ENCODE peak calls at places on chromosome 3, in six cellular contexts. I, A, T, N, Y and D are unnamed samples.

GRCh38 chr3:14806641-14807263 is 12.0 kb upstream of the FGD5 start:
- DNase-seq in I (no peak), A (no peak), T (no peak), N (no peak), Y (no peak), D (no peak)

GRCh38 chr3:62875103-62876002 is at the start of gene CADPS:
- DNase-seq in I (no peak), A (no peak), T (no peak), N (no peak), Y (peak), D (no peak)

GRCh38 chr3:177041021-177041729 is 156.1 kb downstream of the TBL1XR1 start:
- DNase-seq in I (no peak), A (no peak), T (no peak), N (no peak), Y (no peak), D (no peak)

GRCh38 chr3:35677797-35678196 is 38.5 kb downstream of the ARPP21 start:
- DNase-seq in I (no peak), A (no peak), T (no peak), N (no peak), Y (no peak), D (no peak)

GRCh38 chr3:20046556-20046955 is 6.3 kb downstream of the KAT2B start:
- DNase-seq in I (no peak), A (no peak), T (no peak), N (no peak), Y (no peak), D (no peak)

GRCh38 chr3:1892459-1892858 is 206.2 kb upstream of the CNTN4 start:
- DNase-seq in I (no peak), A (no peak), T (no peak), N (no peak), Y (no peak), D (no peak)

GRCh38 chr3:73999501-73999900 is 374.8 kb upstream of the PDZRN3 start:
- DNase-seq in I (no peak), A (no peak), T (no peak), N (no peak), Y (no peak), D (no peak)

GRCh38 chr3:14391033-14391432 is 11.4 kb upstream of the SLC6A6 start:
- DNase-seq in I (peak), A (no peak), T (peak), N (peak), Y (no peak), D (no peak)

GRCh38 chr3:172461530-172462138 is 13.4 kb upstream of the GHSR start:
- DNase-seq in I (peak), A (no peak), T (peak), N (peak), Y (peak), D (peak)

GRCh38 chr3:158791259-158791920 is 10.5 kb upstream of the MFSD1 start:
- DNase-seq in I (peak), A (peak), T (peak), N (peak), Y (peak), D (no peak)

GRCh38 chr3:129348734-129349133 is 70.1 kb downstream of the HMCES start:
- DNase-seq in I (no peak), A (no peak), T (no peak), N (no peak), Y (no peak), D (no peak)

GRCh38 chr3:192915306-192915705 is 2.4 kb downstream of the MB21D2 start:
- DNase-seq in I (peak), A (no peak), T (no peak), N (peak), Y (peak), D (no peak)

GRCh38 chr3:192915724-192916123 is 1.9 kb downstream of the MB21D2 start:
- DNase-seq in I (no peak), A (no peak), T (no peak), N (no peak), Y (no peak), D (no peak)

GRCh38 chr3:192917508-192918274 is at the start of gene MB21D2:
- DNase-seq in I (peak), A (peak), T (peak), N (peak), Y (peak), D (no peak)

GRCh38 chr3:192917258-192917507 is 473 bp downstream of the MB21D2 start:
- DNase-seq in I (no peak), A (no peak), T (no peak), N (no peak), Y (peak), D (no peak)

GRCh38 chr3:192916455-192917257 is 1.0 kb downstream of the MB21D2 start:
- DNase-seq in I (peak), A (no peak), T (no peak), N (peak), Y (peak), D (no peak)
- TF ChIP-seq REST in I (no peak), A (no peak), T (no peak), N (no peak), Y (peak), D (no peak)

GRCh38 chr3:155870133-155870944 is at the start of gene GMPS:
- DNase-seq in I (peak), A (peak), T (peak), N (peak), Y (peak), D (no peak)
- TF ChIP-seq CTCF in I (peak), A (peak), T (peak), N (peak), Y (peak), D (peak)

DNA sequence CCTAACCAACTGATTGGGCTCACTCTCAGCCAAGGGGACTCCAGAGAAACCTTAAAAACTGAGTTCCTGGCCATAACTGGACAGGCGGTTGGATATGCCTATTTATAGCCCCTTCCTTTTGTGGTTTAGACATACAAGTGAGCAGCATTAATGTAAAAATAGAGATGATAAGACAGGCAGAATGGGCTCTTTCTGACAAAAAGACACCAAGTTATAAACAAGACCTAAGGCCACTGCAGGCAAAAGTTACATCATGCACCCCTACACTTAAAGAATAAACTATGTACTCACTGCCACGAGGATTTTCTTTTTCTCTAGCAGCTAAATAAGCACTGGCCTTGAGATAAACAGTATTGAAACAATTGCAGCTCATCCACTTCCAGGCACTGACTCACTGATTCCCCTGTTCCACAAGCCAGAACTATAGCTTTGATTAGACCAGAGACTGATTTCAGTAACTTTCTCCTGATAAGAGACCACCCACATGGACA is 30.1 kb downstream of the SUCNR1 start:
- DNase-seq in I (no peak), A (no peak), T (no peak), N (no peak), Y (no peak), D (no peak)
- TF ChIP-seq REST in I (no peak), A (no peak), T (no peak), N (no peak), Y (no peak), D (no peak)

GRCh38 chr3:16060358-16060852 is 114.1 kb upstream of the GALNT15 start:
- DNase-seq in I (peak), A (peak), T (no peak), N (peak), Y (peak), D (peak)

GRCh38 chr3:16059700-16060357 is 114.7 kb upstream of the GALNT15 start:
- DNase-seq in I (no peak), A (peak), T (no peak), N (no peak), Y (no peak), D (no peak)

GRCh38 chr3:16061491-16061890 is 113.0 kb upstream of the GALNT15 start:
- DNase-seq in I (no peak), A (no peak), T (no peak), N (no peak), Y (no peak), D (no peak)

GRCh38 chr3:16059081-16059537 is 115.4 kb upstream of the GALNT15 start:
- DNase-seq in I (peak), A (no peak), T (no peak), N (no peak), Y (peak), D (no peak)

DNA sequence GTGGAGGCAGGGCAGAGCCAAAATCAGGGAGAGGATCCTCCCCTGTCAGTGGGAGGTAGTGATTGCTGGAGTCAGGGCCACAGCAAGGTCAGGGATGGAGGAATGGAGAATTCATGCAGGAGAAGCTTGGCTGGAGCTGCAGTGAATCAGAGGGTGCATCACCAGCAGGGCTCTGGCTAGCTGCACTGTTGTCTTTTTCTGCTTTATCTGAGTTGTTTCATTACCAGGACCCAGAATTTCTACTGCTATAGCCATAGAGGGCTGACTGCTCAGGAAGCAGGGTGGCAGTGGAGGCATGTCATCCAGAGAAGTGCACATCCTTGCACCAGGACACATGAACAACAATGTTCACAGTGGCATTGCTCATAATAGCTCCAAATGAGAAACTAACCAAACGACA is 113.5 kb upstream of the GALNT15 start:
- DNase-seq in I (peak), A (no peak), T (no peak), N (no peak), Y (no peak), D (no peak)
- TF ChIP-seq CTCF in I (no peak), A (no peak), T (no peak), N (no peak), Y (no peak), D (no peak)

GRCh38 chr3:16884084-16884747 is 539 bp upstream of the PLCL2 start:
- DNase-seq in I (peak), A (no peak), T (peak), N (no peak), Y (peak), D (no peak)

GRCh38 chr3:16883726-16884083 is 1.1 kb upstream of the PLCL2 start:
- DNase-seq in I (no peak), A (no peak), T (no peak), N (no peak), Y (no peak), D (no peak)

GRCh38 chr3:16885948-16886683 is 1.4 kb downstream of the PLCL2 start:
- DNase-seq in I (no peak), A (no peak), T (no peak), N (no peak), Y (no peak), D (no peak)

GRCh38 chr3:16885588-16885903 is 791 bp downstream of the PLCL2 start:
- DNase-seq in I (no peak), A (no peak), T (no peak), N (no peak), Y (no peak), D (no peak)

GRCh38 chr3:16884748-16885587 is at the start of gene PLCL2:
- DNase-seq in I (peak), A (no peak), T (peak), N (no peak), Y (peak), D (no peak)
- TF ChIP-seq REST in I (no peak), A (no peak), T (no peak), N (no peak), Y (no peak), D (no peak)

GRCh38 chr3:8500208-8500961 is 1.2 kb upstream of the LMCD1 start:
- DNase-seq in I (peak), A (no peak), T (no peak), N (peak), Y (peak), D (no peak)
- TF ChIP-seq CTCF in I (no peak), A (no peak), T (no peak), N (no peak), Y (no peak), D (no peak)

GRCh38 chr3:151423091-151423490 is 37.8 kb downstream of the IGSF10 start:
- DNase-seq in I (no peak), A (no peak), T (no peak), N (no peak), Y (no peak), D (no peak)

GRCh38 chr3:151421956-151422355 is 37.4 kb upstream of the P2RY12 start:
- DNase-seq in I (no peak), A (no peak), T (no peak), N (no peak), Y (peak), D (no peak)

GRCh38 chr3:151428386-151428785 is 32.5 kb downstream of the IGSF10 start:
- DNase-seq in I (no peak), A (no peak), T (no peak), N (no peak), Y (no peak), D (no peak)

GRCh38 chr3:151426337-151426648 is 34.6 kb downstream of the IGSF10 start:
- DNase-seq in I (no peak), A (peak), T (no peak), N (no peak), Y (no peak), D (no peak)

GRCh38 chr3:151425640-151426336 is 35.1 kb downstream of the IGSF10 start:
- DNase-seq in I (no peak), A (no peak), T (no peak), N (no peak), Y (peak), D (no peak)
- TF ChIP-seq REST in I (no peak), A (no peak), T (no peak), N (no peak), Y (no peak), D (no peak)